ENCODE peak calls at places on chromosomes 5 and 9, in four cellular contexts. One of them, this sample, is unnamed.
A peak's percentile ranks its signal among the peaks of the same experiment; 100 is the strongest.

GRCh38 chr9:23581936-23582335 is 244.1 kb downstream of the ELAVL2 start:
- DNase-seq in adrenal gland: no peak
- DNase-seq in kidney epithelial cell: peak; percentile 43
- DNase-seq in fibroblast of pulmonary artery: no peak
- DNase-seq in this sample: no peak

GRCh38 chr9:114305189-114305555 is 17.7 kb upstream of the ORM1 start:
- DNase-seq in adrenal gland: no peak
- DNase-seq in kidney epithelial cell: no peak
- DNase-seq in fibroblast of pulmonary artery: no peak
- DNase-seq in this sample: no peak

GRCh38 chr5:21663082-21663481 is 1190.1 kb downstream of the CDH12 start:
- DNase-seq in adrenal gland: no peak
- DNase-seq in kidney epithelial cell: no peak
- DNase-seq in fibroblast of pulmonary artery: no peak
- DNase-seq in this sample: no peak

GRCh38 chr9:124110307-124110915 is 98.8 kb downstream of the LHX2 start:
- DNase-seq in adrenal gland: peak; percentile 75
- DNase-seq in kidney epithelial cell: peak; percentile 9
- DNase-seq in fibroblast of pulmonary artery: peak; percentile 77
- DNase-seq in this sample: peak; percentile 67

GRCh38 chr9:13479071-13479470 is 199.6 kb upstream of the MPDZ start:
- DNase-seq in adrenal gland: no peak
- DNase-seq in kidney epithelial cell: no peak
- DNase-seq in fibroblast of pulmonary artery: no peak
- DNase-seq in this sample: no peak

GRCh38 chr9:95477885-95478790 is 38.6 kb downstream of the PTCH1 start:
- DNase-seq in adrenal gland: no peak
- DNase-seq in kidney epithelial cell: no peak
- DNase-seq in fibroblast of pulmonary artery: no peak
- DNase-seq in this sample: no peak

GRCh38 chr5:150659360-150660107 is 1.5 kb upstream of the MYOZ3 start:
- DNase-seq in adrenal gland: peak; percentile 54
- DNase-seq in kidney epithelial cell: no peak
- DNase-seq in fibroblast of pulmonary artery: no peak
- DNase-seq in this sample: no peak

GRCh38 chr5:179006564-179006963 is 11.4 kb upstream of the GRM6 start:
- DNase-seq in adrenal gland: no peak
- DNase-seq in kidney epithelial cell: no peak
- DNase-seq in fibroblast of pulmonary artery: no peak
- DNase-seq in this sample: no peak

GRCh38 chr9:79807966-79808365 is 236.2 kb downstream of the TLE4 start:
- DNase-seq in adrenal gland: no peak
- DNase-seq in kidney epithelial cell: no peak
- DNase-seq in fibroblast of pulmonary artery: no peak
- DNase-seq in this sample: no peak

GRCh38 chr5:130678637-130679036 is 486.4 kb downstream of the HINT1 start:
- DNase-seq in adrenal gland: no peak
- DNase-seq in kidney epithelial cell: no peak
- DNase-seq in fibroblast of pulmonary artery: no peak
- DNase-seq in this sample: no peak

GRCh38 chr5:131430794-131431193 is 166.9 kb downstream of the CDC42SE2 start:
- DNase-seq in adrenal gland: no peak
- DNase-seq in kidney epithelial cell: no peak
- DNase-seq in fibroblast of pulmonary artery: peak; percentile 20
- DNase-seq in this sample: peak; percentile 60

GRCh38 chr9:127290666-127291065 is 26.1 kb downstream of the GARNL3 start:
- DNase-seq in adrenal gland: no peak
- DNase-seq in kidney epithelial cell: no peak
- DNase-seq in fibroblast of pulmonary artery: no peak
- DNase-seq in this sample: no peak

GRCh38 chr5:71778678-71779276 is 59.7 kb downstream of the CARTPT start:
- DNase-seq in adrenal gland: peak; percentile 48
- DNase-seq in kidney epithelial cell: no peak
- DNase-seq in fibroblast of pulmonary artery: peak; percentile 36
- DNase-seq in this sample: peak; percentile 59

GRCh38 chr5:118796081-118796480 is 192.3 kb downstream of the DTWD2 start:
- DNase-seq in adrenal gland: no peak
- DNase-seq in kidney epithelial cell: no peak
- DNase-seq in fibroblast of pulmonary artery: no peak
- DNase-seq in this sample: no peak

GRCh38 chr5:163347671-163348070 is 89.7 kb upstream of the CCNG1 start:
- DNase-seq in adrenal gland: peak; percentile 61
- DNase-seq in kidney epithelial cell: peak; percentile 10
- DNase-seq in fibroblast of pulmonary artery: peak; percentile 83
- DNase-seq in this sample: peak; percentile 80

GRCh38 chr5:126531543-126532120 is 63.4 kb downstream of the ALDH7A1 start:
- DNase-seq in adrenal gland: no peak
- DNase-seq in kidney epithelial cell: no peak
- DNase-seq in fibroblast of pulmonary artery: peak; percentile 45
- DNase-seq in this sample: peak; percentile 66

GRCh38 chr5:81789033-81789432 is 38.1 kb upstream of the SSBP2 start:
- DNase-seq in adrenal gland: peak; percentile 34
- DNase-seq in kidney epithelial cell: peak; percentile 34
- DNase-seq in fibroblast of pulmonary artery: peak; percentile 39
- DNase-seq in this sample: peak; percentile 73

GRCh38 chr9:19087601-19088000 is 15.1 kb downstream of the HAUS6 start:
- DNase-seq in adrenal gland: peak; percentile 91
- DNase-seq in kidney epithelial cell: peak; percentile 80
- DNase-seq in fibroblast of pulmonary artery: peak; percentile 31
- DNase-seq in this sample: peak; percentile 59

GRCh38 chr9:87198716-87199115 is 251.4 kb upstream of the GAS1 start:
- DNase-seq in adrenal gland: no peak
- DNase-seq in kidney epithelial cell: no peak
- DNase-seq in fibroblast of pulmonary artery: no peak
- DNase-seq in this sample: peak; percentile 34

GRCh38 chr9:136244776-136245193 is 827 bp downstream of the QSOX2 start:
- DNase-seq in adrenal gland: no peak
- DNase-seq in kidney epithelial cell: no peak
- DNase-seq in fibroblast of pulmonary artery: no peak
- DNase-seq in this sample: no peak

GRCh38 chr9:136244116-136244775 is 1.4 kb downstream of the QSOX2 start:
- DNase-seq in adrenal gland: no peak
- DNase-seq in kidney epithelial cell: no peak
- DNase-seq in fibroblast of pulmonary artery: no peak
- DNase-seq in this sample: no peak

GRCh38 chr9:136242248-136242647 is 3.4 kb downstream of the QSOX2 start:
- DNase-seq in adrenal gland: no peak
- DNase-seq in kidney epithelial cell: no peak
- DNase-seq in fibroblast of pulmonary artery: no peak
- DNase-seq in this sample: no peak

GRCh38 chr9:136242908-136243525 is 2.6 kb downstream of the QSOX2 start:
- DNase-seq in adrenal gland: no peak
- DNase-seq in kidney epithelial cell: no peak
- DNase-seq in fibroblast of pulmonary artery: peak; percentile 8
- DNase-seq in this sample: no peak

DNA sequence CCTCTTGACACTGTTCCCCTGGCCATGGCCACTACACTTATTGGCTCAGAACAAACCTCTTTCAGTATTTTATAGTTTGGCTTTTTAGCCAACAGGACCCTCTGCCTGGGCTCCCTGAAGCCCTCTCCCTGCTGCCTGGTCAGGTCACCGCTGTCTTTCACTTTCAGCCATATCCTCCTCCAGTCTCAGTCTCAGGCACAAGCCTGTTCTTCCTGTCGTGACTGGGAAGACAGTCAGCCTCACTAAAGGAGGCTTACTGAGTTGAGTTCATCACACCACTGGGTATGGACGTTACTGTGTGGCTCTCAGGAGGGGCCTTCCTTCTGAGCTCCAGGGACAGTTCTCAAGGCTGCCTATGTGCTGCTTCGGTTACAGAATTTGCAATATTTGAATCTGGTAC is 2.0 kb downstream of the QSOX2 start:
- DNase-seq in adrenal gland: no peak
- DNase-seq in kidney epithelial cell: no peak
- DNase-seq in fibroblast of pulmonary artery: no peak
- DNase-seq in this sample: no peak
- H3K4me3 ChIP-seq in adrenal gland: no peak overlapping the region
- H3K4me3 ChIP-seq in kidney epithelial cell: no peak overlapping the region
- H3K4me3 ChIP-seq in fibroblast of pulmonary artery: no peak overlapping the region
- H3K4me3 ChIP-seq in this sample: no peak overlapping the region

GRCh38 chr5:11046160-11046559 is 285.1 kb upstream of the DAP start:
- DNase-seq in adrenal gland: peak; percentile 4
- DNase-seq in kidney epithelial cell: no peak
- DNase-seq in fibroblast of pulmonary artery: no peak
- DNase-seq in this sample: no peak
- TF ChIP-seq CTCF in adrenal gland: no peak
- TF ChIP-seq CTCF in kidney epithelial cell: no peak
- TF ChIP-seq CTCF in fibroblast of pulmonary artery: no peak
- TF ChIP-seq CTCF in this sample: peak; percentile 16

DNA sequence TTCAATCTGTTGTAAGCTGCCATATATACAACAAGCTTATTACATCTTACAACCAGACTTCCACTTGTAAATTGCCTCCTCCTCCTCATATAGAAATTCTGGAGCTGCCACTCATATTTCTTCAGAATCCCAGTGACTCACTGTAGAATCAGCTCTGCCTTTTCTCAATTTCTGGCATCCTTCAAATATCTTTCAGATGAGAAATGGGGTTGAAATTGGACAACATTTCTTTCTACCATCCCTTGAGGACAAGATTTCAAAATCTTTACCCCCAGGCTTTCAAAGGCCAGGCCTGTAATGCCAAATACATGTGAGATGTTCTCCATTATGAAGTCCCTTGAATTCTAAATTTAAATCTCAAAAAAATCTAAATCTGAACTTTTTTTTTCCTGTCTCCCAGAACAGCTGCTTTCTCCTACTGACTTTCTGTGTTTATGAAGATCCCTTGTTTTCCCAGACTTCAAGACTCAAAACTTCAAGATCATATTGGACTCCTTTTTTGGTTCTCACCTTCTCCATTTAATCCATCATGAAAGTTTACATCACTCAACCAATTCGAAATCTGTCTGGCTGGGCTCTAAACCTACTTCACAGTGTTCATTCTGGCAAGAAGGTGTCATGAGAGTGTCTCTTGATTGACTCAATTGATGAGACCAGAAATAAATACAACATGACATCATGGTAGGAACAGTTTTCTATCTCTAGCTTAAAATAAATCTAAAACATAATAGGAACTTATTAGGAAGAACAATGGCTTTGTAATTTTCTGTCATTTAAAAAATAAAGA is 109.8 kb downstream of the HMHB1 start:
- DNase-seq in adrenal gland: no peak
- DNase-seq in kidney epithelial cell: no peak
- DNase-seq in fibroblast of pulmonary artery: peak; percentile 92
- DNase-seq in this sample: peak; percentile 98
- H3K4me3 ChIP-seq in adrenal gland: no peak overlapping the region
- H3K4me3 ChIP-seq in kidney epithelial cell: no peak overlapping the region
- H3K4me3 ChIP-seq in fibroblast of pulmonary artery: no peak overlapping the region
- H3K4me3 ChIP-seq in this sample: no peak overlapping the region

GRCh38 chr5:62790348-62790747 is 211.7 kb downstream of the LRRC70 start:
- DNase-seq in adrenal gland: peak; percentile 15
- DNase-seq in kidney epithelial cell: no peak
- DNase-seq in fibroblast of pulmonary artery: peak; percentile 70
- DNase-seq in this sample: peak; percentile 53

GRCh38 chr5:62786099-62786498 is 207.5 kb downstream of the LRRC70 start:
- DNase-seq in adrenal gland: no peak
- DNase-seq in kidney epithelial cell: no peak
- DNase-seq in fibroblast of pulmonary artery: no peak
- DNase-seq in this sample: no peak

GRCh38 chr5:62785588-62785987 is 207.0 kb downstream of the LRRC70 start:
- DNase-seq in adrenal gland: no peak
- DNase-seq in kidney epithelial cell: no peak
- DNase-seq in fibroblast of pulmonary artery: no peak
- DNase-seq in this sample: no peak

GRCh38 chr5:62795912-62796311 is 217.3 kb downstream of the LRRC70 start:
- DNase-seq in adrenal gland: no peak
- DNase-seq in kidney epithelial cell: no peak
- DNase-seq in fibroblast of pulmonary artery: no peak
- DNase-seq in this sample: no peak

DNA sequence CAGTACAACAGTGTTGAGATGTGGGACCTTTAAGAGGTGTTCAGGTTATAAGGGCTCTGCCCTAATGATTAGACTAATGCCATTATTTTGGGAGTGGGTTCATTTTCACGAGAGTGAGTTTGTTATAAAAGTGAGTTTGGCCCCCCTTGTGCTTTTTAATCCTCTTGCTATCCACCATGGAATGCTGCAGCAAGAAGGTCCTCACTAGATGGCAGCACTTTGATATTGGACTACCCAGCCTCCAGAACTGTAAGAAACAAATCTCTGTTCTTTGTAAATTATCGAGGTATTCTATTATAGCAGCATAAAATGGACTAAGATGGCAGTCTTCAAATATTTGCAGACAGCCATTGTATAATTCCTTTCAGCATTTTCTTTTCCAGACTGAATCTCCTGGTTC is 212.4 kb downstream of the LRRC70 start:
- DNase-seq in adrenal gland: no peak
- DNase-seq in kidney epithelial cell: peak; percentile 5
- DNase-seq in fibroblast of pulmonary artery: peak; percentile 52
- DNase-seq in this sample: peak; percentile 46
- TF ChIP-seq CTCF in adrenal gland: no peak
- TF ChIP-seq CTCF in kidney epithelial cell: peak; percentile 46
- TF ChIP-seq CTCF in fibroblast of pulmonary artery: peak; percentile 52
- TF ChIP-seq CTCF in this sample: peak; percentile 46

GRCh38 chr9:2622361-2623045 is 916 bp downstream of the VLDLR start:
- DNase-seq in adrenal gland: peak; percentile 39
- DNase-seq in kidney epithelial cell: no peak
- DNase-seq in fibroblast of pulmonary artery: peak; percentile 25
- DNase-seq in this sample: peak; percentile 22
- H3K4me3 ChIP-seq in adrenal gland: peak overlapping the region; percentile 88
- H3K4me3 ChIP-seq in kidney epithelial cell: peak overlapping the region; percentile 80
- H3K4me3 ChIP-seq in fibroblast of pulmonary artery: peak overlapping the region; percentile 65
- H3K4me3 ChIP-seq in this sample: peak overlapping the region; percentile 72

GRCh38 chr5:115507682-115508081 is 36.9 kb downstream of the FEM1C start:
- DNase-seq in adrenal gland: no peak
- DNase-seq in kidney epithelial cell: no peak
- DNase-seq in fibroblast of pulmonary artery: peak; percentile 57
- DNase-seq in this sample: peak; percentile 48

GRCh38 chr5:115514220-115514619 is 30.4 kb downstream of the FEM1C start:
- DNase-seq in adrenal gland: no peak
- DNase-seq in kidney epithelial cell: no peak
- DNase-seq in fibroblast of pulmonary artery: no peak
- DNase-seq in this sample: no peak

GRCh38 chr5:115510145-115510640 is 34.4 kb downstream of the FEM1C start:
- DNase-seq in adrenal gland: no peak
- DNase-seq in kidney epithelial cell: no peak
- DNase-seq in fibroblast of pulmonary artery: no peak
- DNase-seq in this sample: no peak

GRCh38 chr5:115509547-115509946 is 35.0 kb downstream of the FEM1C start:
- DNase-seq in adrenal gland: no peak
- DNase-seq in kidney epithelial cell: no peak
- DNase-seq in fibroblast of pulmonary artery: no peak
- DNase-seq in this sample: no peak

GRCh38 chr5:115511632-115512031 is 32.9 kb downstream of the FEM1C start:
- DNase-seq in adrenal gland: no peak
- DNase-seq in kidney epithelial cell: no peak
- DNase-seq in fibroblast of pulmonary artery: no peak
- DNase-seq in this sample: no peak
- TF ChIP-seq CTCF in adrenal gland: no peak
- TF ChIP-seq CTCF in kidney epithelial cell: no peak
- TF ChIP-seq CTCF in fibroblast of pulmonary artery: no peak
- TF ChIP-seq CTCF in this sample: no peak

This sample was measured in cardiac fibroblast.